ENCODE peak calls at places on chromosome 2, in six cellular contexts. V is AG04450, Q is sciatic nerve, S is LoVo, D is Daoy, R is dorsolateral prefrontal cortex. N is an unnamed sample.

GRCh38 chr2:109497447-109497846 is 116.3 kb downstream of the SEPTIN10 start:
- DNase-seq in Q (no peak), V (peak), S (no peak), R (no peak), D (peak), N (no peak)

GRCh38 chr2:230864605-230865323 is at the start of gene ITM2C:
- DNase-seq in Q (peak), V (peak), R (peak), D (peak), S (peak), N (no peak)

GRCh38 chr2:213722564-213722963 is 438.3 kb downstream of the SPAG16 start:
- DNase-seq in D (no peak), R (no peak), S (no peak), V (no peak), Q (no peak), N (no peak)

GRCh38 chr2:33275689-33276444 is 200.6 kb upstream of the RASGRP3 start:
- DNase-seq in R (no peak), S (peak), Q (no peak), V (peak), D (peak), N (peak)

GRCh38 chr2:69032336-69032735 is 19.4 kb downstream of the ANTXR1 start:
- DNase-seq in S (no peak), Q (no peak), V (no peak), D (peak), R (no peak), N (no peak)

GRCh38 chr2:26942543-26943295 is 27.7 kb upstream of the MAPRE3 start:
- DNase-seq in V (no peak), R (peak), Q (peak), S (peak), D (peak), N (no peak)

GRCh38 chr2:58870704-58871103 is 629.6 kb upstream of the FANCL start:
- DNase-seq in R (no peak), D (no peak), S (no peak), Q (no peak), V (no peak), N (no peak)

GRCh38 chr2:40668435-40668834 is 216.5 kb upstream of the SLC8A1 start:
- DNase-seq in Q (no peak), R (no peak), S (no peak), D (no peak), V (no peak), N (no peak)

GRCh38 chr2:135819211-135819610 is 17.8 kb downstream of the LCT start:
- DNase-seq in D (peak), Q (no peak), R (no peak), S (peak), V (no peak), N (no peak)

GRCh38 chr2:174235680-174236079 is 12.7 kb downstream of the OLA1 start:
- DNase-seq in S (no peak), D (no peak), R (no peak), Q (no peak), V (no peak), N (peak)

GRCh38 chr2:197042613-197043248 is 116.2 kb upstream of the PGAP1 start:
- DNase-seq in D (no peak), S (no peak), Q (no peak), R (no peak), V (no peak), N (no peak)

GRCh38 chr2:224389317-224389716 is 12.6 kb downstream of the FAM124B start:
- DNase-seq in R (no peak), V (no peak), Q (no peak), D (no peak), S (no peak), N (no peak)

GRCh38 chr2:68931799-68932198 is 20.9 kb downstream of the GKN2 start:
- DNase-seq in S (no peak), D (no peak), V (peak), Q (no peak), R (no peak), N (peak)

GRCh38 chr2:234257859-234258561 is 207.5 kb downstream of the SPP2 start:
- DNase-seq in D (peak), Q (peak), V (peak), S (peak), R (peak), N (peak)

GRCh38 chr2:71417300-71418202 is 35.8 kb upstream of the DYSF start:
- DNase-seq in R (no peak), V (no peak), Q (no peak), D (no peak), S (peak), N (no peak)

GRCh38 chr2:7044253-7045250 is 127.3 kb downstream of the RNF144A start:
- DNase-seq in Q (peak), S (peak), V (peak), R (peak), D (peak), N (no peak)

GRCh38 chr2:239602290-239603282 is 201.8 kb upstream of the HDAC4 start:
- DNase-seq in D (no peak), Q (peak), R (no peak), V (no peak), S (no peak), N (no peak)

GRCh38 chr2:240585681-240586197 is 795 bp upstream of the CAPN10 start:
- DNase-seq in R (no peak), S (no peak), Q (no peak), D (no peak), V (no peak), N (no peak)

GRCh38 chr2:64406407-64406774 is 47.6 kb upstream of the LGALSL start:
- DNase-seq in R (no peak), S (peak), D (no peak), V (no peak), Q (peak), N (no peak)

GRCh38 chr2:239261796-239262475 is 138.9 kb downstream of the HDAC4 start:
- DNase-seq in S (no peak), D (no peak), V (no peak), R (peak), Q (no peak), N (no peak)

GRCh38 chr2:228938629-228939028 is 332.5 kb downstream of the PID1 start:
- DNase-seq in V (no peak), R (no peak), D (no peak), Q (no peak), S (peak), N (no peak)

GRCh38 chr2:223585691-223586090 is 16.5 kb downstream of the SCG2 start:
- DNase-seq in S (no peak), Q (no peak), V (no peak), D (no peak), R (no peak), N (no peak)

GRCh38 chr2:233691443-233692433 is 952 bp upstream of the UGT1A6 start:
- DNase-seq in V (no peak), R (no peak), S (peak), D (no peak), Q (no peak), N (no peak)

GRCh38 chr2:59754336-59754735 is 799.1 kb downstream of the BCL11A start:
- DNase-seq in R (no peak), D (peak), Q (no peak), V (no peak), S (no peak), N (no peak)

GRCh38 chr2:177282101-177282573 is 17.6 kb upstream of the NFE2L2 start:
- DNase-seq in S (no peak), V (peak), R (no peak), D (no peak), Q (no peak), N (no peak)

GRCh38 chr2:192377174-192377573 is 182.4 kb upstream of the TMEFF2 start:
- DNase-seq in V (no peak), R (no peak), Q (no peak), D (no peak), S (no peak), N (no peak)